ENCODE peak calls at places on chromosomes 16 and 17, in nine cellular contexts. G, S, J, A, F, I, W, H and U are unnamed samples. For H3K4me1, the result is how much of the 10 kb centered on the place peaks cover.

GRCh38 chr16:71460246-71460645 is 1.8 kb downstream of the ZNF23 start:
- DNase-seq in A (no peak), F (no peak), H (no peak), W (peak), J (no peak), G (no peak), I (peak), S (no peak), U (no peak)

GRCh38 chr17:17669851-17670232 is 11.4 kb upstream of the RAI1 start:
- DNase-seq in I (no peak), S (no peak), H (no peak), F (no peak), A (no peak), G (no peak), J (no peak), W (no peak), U (no peak)

GRCh38 chr17:6712058-6712853 is 913 bp downstream of the SLC13A5 start:
- DNase-seq in S (no peak), H (no peak), G (no peak), I (no peak), F (no peak), J (no peak), W (no peak), A (peak), U (no peak)

GRCh38 chr17:18324140-18325049 is 9.3 kb downstream of the SMCR8 start:
- DNase-seq in J (no peak), S (no peak), I (no peak), W (no peak), H (no peak), A (no peak), G (no peak), F (no peak), U (no peak)

GRCh38 chr17:44591223-44591622 is 33.9 kb downstream of the FZD2 start:
- DNase-seq in H (no peak), G (no peak), A (no peak), S (no peak), J (no peak), W (peak), I (peak), F (no peak), U (no peak)

GRCh38 chr17:19717411-19717908 is 1.1 kb upstream of the SLC47A2 start:
- DNase-seq in G (no peak), F (no peak), J (no peak), W (no peak), S (no peak), I (no peak), A (no peak), H (no peak), U (no peak)

GRCh38 chr17:76272541-76273434 is 7.6 kb downstream of the UBALD2 start:
- DNase-seq in A (no peak), W (peak), S (no peak), F (peak), G (no peak), I (no peak), H (no peak), J (no peak), U (no peak)

GRCh38 chr16:17578921-17579876 is 108.4 kb upstream of the XYLT1 start:
- DNase-seq in G (peak), A (peak), F (peak), J (peak), W (no peak), I (peak), S (no peak), H (no peak), U (peak)

GRCh38 chr16:82092711-82093110 is 57.7 kb downstream of the HSD17B2 start:
- DNase-seq in S (no peak), I (peak), J (no peak), F (no peak), H (no peak), A (no peak), G (no peak), W (no peak), U (no peak)

GRCh38 chr17:53135969-53136368 is 686.8 kb upstream of the KIF2B start:
- DNase-seq in H (no peak), J (no peak), S (no peak), A (no peak), G (no peak), I (no peak), F (no peak), W (no peak), U (no peak)

GRCh38 chr16:51773491-51773890 is 622.4 kb upstream of the SALL1 start:
- DNase-seq in H (no peak), G (no peak), I (no peak), A (no peak), J (no peak), W (no peak), S (no peak), F (no peak), U (no peak)

GRCh38 chr16:7597677-7598076 is 265.0 kb downstream of the RBFOX1 start:
- DNase-seq in H (no peak), I (no peak), W (no peak), G (no peak), J (no peak), F (no peak), S (no peak), A (no peak), U (no peak)

GRCh38 chr17:48632579-48633265 is 6.6 kb upstream of the HOXB9 start:
- DNase-seq in G (no peak), F (no peak), J (peak), A (no peak), S (no peak), H (no peak), I (no peak), W (no peak), U (no peak)

GRCh38 chr16:16143038-16143763 is 80.1 kb downstream of the ABCC6 start:
- DNase-seq in J (no peak), F (no peak), G (no peak), A (no peak), W (peak), I (no peak), S (no peak), H (no peak), U (no peak)

GRCh38 chr17:68246271-68247028 is 1.4 kb upstream of the AMZ2 start:
- DNase-seq in G (no peak), S (no peak), F (no peak), H (no peak), I (no peak), A (peak), W (no peak), J (no peak), U (no peak)

GRCh38 chr16:17063156-17063555 is 407.6 kb downstream of the XYLT1 start:
- DNase-seq in W (no peak), J (no peak), F (no peak), G (no peak), H (no peak), A (no peak), S (no peak), I (no peak), U (no peak)

GRCh38 chr16:87809150-87809902 is 43.5 kb upstream of the KLHDC4 start:
- DNase-seq in J (no peak), W (no peak), A (no peak), S (no peak), G (no peak), H (no peak), I (peak), F (no peak), U (no peak)

GRCh38 chr17:8630802-8631553 is 453 bp upstream of the MYH10 start:
- DNase-seq in A (peak), H (peak), F (peak), W (peak), J (peak), G (peak), I (peak), S (peak), U (peak)

GRCh38 chr17:44314869-44315661 is 6.7 kb downstream of the RUNDC3A start:
- DNase-seq in I (no peak), A (no peak), F (no peak), W (peak), G (peak), J (no peak), S (no peak), H (no peak), U (no peak)

GRCh38 chr17:52024296-52024870 is 134.1 kb downstream of the CA10 start:
- DNase-seq in I (no peak), A (peak), H (no peak), G (no peak), F (no peak), J (no peak), S (no peak), W (no peak), U (no peak)

GRCh38 chr17:35376245-35376644 is 2.8 kb upstream of the SLFN11 start:
- DNase-seq in F (no peak), W (no peak), G (no peak), I (peak), A (no peak), S (no peak), H (no peak), J (no peak), U (no peak)

GRCh38 chr16:47834485-47835024 is 321.2 kb downstream of the ABCC12 start:
- DNase-seq in W (no peak), F (no peak), H (no peak), I (no peak), S (no peak), J (no peak), A (no peak), G (no peak), U (no peak)

GRCh38 chr16:22183901-22184614 is 21.8 kb downstream of the SDR42E2 start:
- DNase-seq in I (no peak), A (no peak), W (no peak), G (no peak), F (no peak), H (no peak), J (no peak), S (no peak), U (no peak)

GRCh38 chr16:29314292-29314934 is 92.1 kb downstream of the NPIPB11 start:
- DNase-seq in J (no peak), S (no peak), G (no peak), H (no peak), I (no peak), W (no peak), A (no peak), F (no peak), U (no peak)

GRCh38 chr17:80964859-80965580 is 26.6 kb upstream of the CHMP6 start:
- DNase-seq in S (peak), I (no peak), F (no peak), J (no peak), W (no peak), H (no peak), A (no peak), G (no peak), U (no peak)

GRCh38 chr17:30449480-30449879 is 27.7 kb upstream of the GOSR1 start:
- DNase-seq in S (no peak), W (no peak), A (peak), H (no peak), I (peak), G (no peak), F (no peak), J (no peak), U (no peak)

GRCh38 chr17:948284-948852 is 31.2 kb downstream of the NXN start:
- DNase-seq in J (no peak), S (peak), F (no peak), H (no peak), A (no peak), W (peak), I (no peak), G (no peak), U (no peak)

GRCh38 chr16:66988197-66988788 is at the start of gene CES4A:
- DNase-seq in F (no peak), J (no peak), A (peak), G (no peak), I (peak), H (no peak), S (no peak), W (peak), U (peak)

GRCh38 chr17:77847211-77848085 is 111.1 kb upstream of the TNRC6C start:
- DNase-seq in W (no peak), H (no peak), A (no peak), J (no peak), F (no peak), S (peak), I (no peak), G (no peak), U (no peak)
- H3K4me1 ChIP-seq in W (under half), H (under half), A (under half), J (under half), F (under half), S (under half), I (under half), G (under half), U (under half)

GRCh38 chr17:50560931-50561750 is 626 bp downstream of the CACNA1G start:
- DNase-seq in J (no peak), F (peak), I (no peak), H (no peak), S (no peak), W (no peak), A (no peak), G (no peak), U (no peak)
- H3K27ac ChIP-seq in J (no peak), F (no peak), I (no peak), H (no peak), S (no peak), W (no peak), A (peak), G (no peak), U (no peak)

GRCh38 chr16:8963010-8963824 is 489 bp downstream of the USP7 start:
- DNase-seq in A (no peak), J (no peak), S (no peak), W (peak), I (no peak), G (no peak), H (no peak), F (no peak), U (no peak)

GRCh38 chr16:8962393-8963009 is 1.2 kb downstream of the USP7 start:
- DNase-seq in S (peak), I (no peak), A (no peak), G (peak), J (peak), F (peak), H (no peak), W (peak), U (no peak)

GRCh38 chr16:8960788-8961109 is 3.0 kb downstream of the USP7 start:
- DNase-seq in A (no peak), G (no peak), H (no peak), F (no peak), I (no peak), J (no peak), W (no peak), S (no peak), U (no peak)

GRCh38 chr16:8959921-8960787 is 3.6 kb downstream of the USP7 start:
- DNase-seq in J (peak), I (peak), W (peak), F (no peak), A (peak), S (no peak), G (peak), H (no peak), U (no peak)

DNA sequence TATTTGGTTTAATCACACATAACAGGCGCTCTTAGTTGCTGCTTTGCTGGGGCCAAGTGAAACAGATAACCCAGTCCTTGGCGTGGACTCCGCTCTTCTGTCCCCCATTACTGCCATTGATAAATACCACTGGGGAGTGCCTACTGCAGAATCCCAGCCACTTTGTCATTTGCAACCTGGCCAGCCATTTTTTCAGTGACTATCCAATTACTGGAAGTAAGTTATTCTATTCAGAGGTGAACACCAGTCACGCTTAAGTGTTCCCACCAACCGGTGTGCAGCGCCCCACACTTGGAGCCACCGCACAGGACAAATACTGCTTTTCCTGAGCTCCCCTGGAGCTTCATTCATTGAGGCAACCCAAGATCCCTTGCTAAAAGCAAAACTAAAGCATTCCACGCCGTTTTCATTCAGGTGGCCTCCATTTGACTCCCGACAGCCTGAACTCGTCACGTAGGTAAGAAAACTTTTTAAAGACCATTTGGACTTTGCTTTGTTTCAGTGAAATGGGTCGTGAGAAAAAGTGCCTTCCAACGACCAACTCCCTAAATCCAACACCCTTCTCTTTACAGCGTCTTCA is 1.8 kb downstream of the USP7 start:
- DNase-seq in I (no peak), H (no peak), S (no peak), W (peak), G (no peak), J (no peak), A (no peak), F (no peak), U (no peak)
- H3K4me1 ChIP-seq in I (under half), H (under half), S (half or more), W (under half), G (half or more), J (under half), A (under half), F (half or more), U (half or more)

GRCh38 chr17:41667280-41668008 is 21.2 kb upstream of the EIF1 start:
- DNase-seq in W (no peak), I (no peak), A (no peak), S (peak), F (no peak), J (peak), G (no peak), H (no peak), U (no peak)

GRCh38 chr17:41664587-41665565 is 23.8 kb upstream of the EIF1 start:
- DNase-seq in H (no peak), F (no peak), A (no peak), W (no peak), S (peak), G (no peak), I (no peak), J (peak), U (no peak)

GRCh38 chr17:41666336-41666680 is 22.4 kb upstream of the EIF1 start:
- DNase-seq in F (peak), W (peak), G (peak), A (peak), J (peak), I (peak), H (no peak), S (peak), U (no peak)

GRCh38 chr17:41665566-41666335 is 22.9 kb upstream of the EIF1 start:
- DNase-seq in W (peak), A (peak), H (peak), G (peak), J (peak), I (peak), F (peak), S (peak), U (peak)

DNA sequence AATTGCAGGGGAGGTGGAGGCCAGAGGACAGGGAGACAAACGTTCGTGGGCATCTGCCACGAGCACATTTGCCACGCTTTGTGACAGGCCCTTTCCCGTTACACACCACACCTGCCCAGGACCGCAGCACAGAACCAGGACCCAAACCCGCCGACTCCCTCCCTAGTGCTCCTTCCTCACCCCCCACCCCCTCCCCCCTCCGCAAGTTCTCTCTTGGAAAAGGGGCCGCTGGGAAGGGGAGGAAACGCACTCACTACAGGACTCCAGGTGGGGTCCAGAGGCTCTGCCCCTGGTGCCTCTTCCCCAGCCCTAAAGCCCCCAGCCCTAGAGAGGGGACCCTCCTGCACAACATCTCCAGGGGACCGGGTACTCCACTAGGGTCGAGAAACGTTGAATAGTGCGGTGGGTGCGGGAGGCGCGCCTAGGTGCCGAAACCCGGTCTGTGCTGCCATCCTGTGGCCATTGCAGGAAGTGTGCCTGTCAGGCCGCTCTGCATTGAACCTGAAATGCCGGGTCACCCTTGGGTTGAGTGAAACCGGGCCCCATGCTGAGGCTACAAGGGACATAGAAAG is 21.9 kb upstream of the EIF1 start:
- DNase-seq in G (peak), I (peak), J (peak), H (no peak), S (peak), A (peak), F (peak), W (peak), U (peak)
- H3K27ac ChIP-seq in G (peak), I (peak), J (peak), H (peak), S (peak), A (peak), F (peak), W (peak), U (peak)

GRCh38 chr16:3460121-3460520 is 16.6 kb downstream of the NAA60 start:
- DNase-seq in F (no peak), W (peak), G (no peak), I (no peak), A (no peak), S (no peak), J (no peak), H (no peak), U (no peak)

GRCh38 chr16:3460585-3460984 is 17.1 kb downstream of the NAA60 start:
- DNase-seq in F (no peak), J (no peak), I (no peak), A (no peak), G (no peak), S (no peak), W (no peak), H (no peak), U (no peak)

GRCh38 chr16:3458278-3458851 is 14.9 kb downstream of the NAA60 start:
- DNase-seq in J (peak), F (no peak), W (peak), A (peak), G (no peak), H (no peak), I (peak), S (peak), U (no peak)

GRCh38 chr16:3458852-3459361 is 15.4 kb downstream of the NAA60 start:
- DNase-seq in W (peak), I (peak), A (no peak), J (peak), H (no peak), S (no peak), G (peak), F (no peak), U (no peak)

DNA sequence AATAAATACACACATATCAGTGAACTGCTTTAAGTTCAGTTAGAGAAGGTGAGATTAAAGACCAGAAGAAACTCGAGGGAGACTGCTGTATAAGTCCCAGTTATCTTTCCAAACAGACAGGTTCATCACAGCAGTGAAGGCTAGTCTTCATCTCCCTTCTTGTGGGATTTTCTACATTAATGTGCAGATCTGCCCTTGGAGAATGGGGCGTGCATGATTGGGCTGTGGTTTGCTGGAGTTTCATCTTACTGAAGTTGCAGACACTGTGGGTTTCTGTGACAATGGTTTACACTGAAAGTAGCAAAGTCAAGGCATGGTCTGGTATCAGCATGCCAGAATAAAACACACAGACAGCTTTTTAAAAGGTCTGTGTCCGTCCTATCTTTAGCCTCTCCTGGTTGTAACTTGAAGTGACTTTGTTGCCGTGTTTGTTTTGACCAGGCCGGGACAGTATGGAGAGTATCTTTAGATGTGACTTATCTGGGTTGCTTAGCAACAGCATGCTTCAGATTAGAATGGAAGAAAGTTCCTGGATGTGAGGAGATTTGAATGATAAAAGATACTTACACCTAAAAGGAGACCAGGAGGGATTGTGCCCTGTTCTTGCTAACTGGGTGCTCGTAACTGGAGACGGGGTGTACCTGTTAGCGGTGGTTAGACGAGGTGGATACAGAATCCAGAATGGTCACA is 16.1 kb downstream of the NAA60 start:
- DNase-seq in F (peak), A (no peak), J (no peak), I (peak), G (no peak), H (no peak), S (no peak), W (peak), U (no peak)
- H3K4me1 ChIP-seq in F (under half), A (under half), J (under half), I (under half), G (half or more), H (under half), S (half or more), W (under half), U (under half)

DNA sequence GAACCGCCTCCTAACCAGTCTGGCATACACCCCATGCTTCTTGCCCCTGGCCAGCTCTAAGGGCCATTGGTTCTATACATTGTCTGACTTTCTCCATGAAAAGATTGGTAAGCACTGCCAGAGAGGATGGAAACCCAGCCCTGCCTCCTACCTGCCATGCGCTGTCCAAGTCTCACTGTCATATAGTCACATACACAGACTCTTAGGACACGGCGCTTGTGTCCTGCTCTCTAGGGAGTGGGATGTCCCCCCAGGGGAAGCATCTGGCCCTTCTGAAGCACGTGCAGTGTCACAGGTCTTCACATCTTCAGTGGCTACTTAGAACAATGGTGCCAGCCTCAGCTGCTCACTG is 38.7 kb downstream of the MYO18A start:
- DNase-seq in W (no peak), H (no peak), F (no peak), I (no peak), G (no peak), J (no peak), A (no peak), S (no peak), U (no peak)
- H3K27ac ChIP-seq in W (no peak), H (peak), F (peak), I (no peak), G (no peak), J (peak), A (peak), S (peak), U (peak)